ENCODE peak calls at places on chromosomes 4 and X, in four cellular contexts. G is IMR-90, L is GM12878, N is K562. A is an unnamed sample.

GRCh38 chr4:12965334-12965733 is 518.8 kb downstream of the RAB28 start:
- DNase-seq in L (no peak), G (no peak), N (no peak), A (no peak)

GRCh38 chrX:130024127-130024526 is 41.7 kb downstream of the BCORL1 start:
- DNase-seq in N (peak; percentile 94), G (peak; percentile 17), L (peak; percentile 65), A (peak; percentile 28)

GRCh38 chr4:15162465-15163283 is 160.4 kb downstream of the CPEB2 start:
- DNase-seq in G (peak; percentile 53), L (no peak), N (peak; percentile 32), A (peak; percentile 16)

GRCh38 chrX:129572422-129572821 is 32.4 kb downstream of the OCRL start:
- DNase-seq in N (no peak), G (no peak), L (no peak), A (no peak)

GRCh38 chrX:105635794-105636193 is 186.5 kb upstream of the NRK start:
- DNase-seq in G (no peak), N (no peak), L (no peak), A (no peak)

GRCh38 chr4:131632877-131633276 is 1516.2 kb upstream of the PCDH10 start:
- DNase-seq in G (no peak), N (no peak), L (no peak), A (no peak)

GRCh38 chr4:7398104-7398423 is 36.7 kb downstream of the PSAPL1 start:
- DNase-seq in L (no peak), G (peak; percentile 59), N (no peak), A (no peak)

GRCh38 chr4:54103190-54103574 is 3.2 kb downstream of the GSX2 start:
- DNase-seq in L (no peak), G (no peak), N (no peak), A (no peak)

GRCh38 chr4:149914521-149915115 is 99.0 kb upstream of the IQCM start:
- DNase-seq in N (peak; percentile 32), L (no peak), G (peak; percentile 68), A (peak; percentile 65)

GRCh38 chr4:25810815-25811690 is 51.7 kb downstream of the SEL1L3 start:
- DNase-seq in G (peak; percentile 54), N (no peak), L (no peak), A (no peak)

GRCh38 chr4:3254302-3255131 is 5.6 kb downstream of the MSANTD1 start:
- DNase-seq in G (no peak), L (no peak), N (no peak), A (no peak)

GRCh38 chr4:84070293-84070692 is 428.8 kb downstream of the NKX6-1 start:
- DNase-seq in N (no peak), G (no peak), L (no peak), A (no peak)

GRCh38 chr4:11355224-11355623 is 73.5 kb downstream of the HS3ST1 start:
- DNase-seq in L (no peak), G (no peak), N (no peak), A (no peak)

GRCh38 chr4:101414496-101414895 is 67.2 kb upstream of the PPP3CA start:
- DNase-seq in L (no peak), N (no peak), G (no peak), A (peak; percentile 82)

DNA sequence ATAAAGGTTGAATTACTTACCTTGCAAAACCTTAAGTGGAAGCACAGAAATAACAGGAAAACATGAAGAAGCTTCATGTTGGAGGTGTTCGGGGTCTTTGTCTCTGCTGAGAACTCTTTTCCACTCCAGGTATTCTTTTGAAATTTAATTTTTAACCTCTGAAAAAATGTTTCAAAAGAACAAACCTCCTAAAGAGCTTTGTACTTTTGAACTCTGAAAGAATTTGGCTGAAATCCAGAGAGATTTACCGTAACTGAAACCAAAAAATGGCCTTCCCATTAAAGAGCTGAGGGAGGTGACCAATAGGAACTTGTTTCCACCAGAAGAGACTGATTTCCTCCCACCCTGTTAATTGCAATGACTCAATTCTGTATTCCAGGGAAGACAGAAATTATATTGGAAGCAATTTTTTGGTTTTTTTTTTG is at the start of gene CFI:
- DNase-seq in G (peak; percentile 32), L (no peak), N (no peak), A (peak; percentile 76)
- TF ChIP-seq FOS in G (no peak), L (no peak), N (no peak), A (no peak)

GRCh38 chr4:158094413-158095110 is 78.3 kb downstream of the GASK1B start:
- DNase-seq in N (no peak), L (no peak), G (peak; percentile 71), A (peak; percentile 70)
- TF ChIP-seq FOS in N (no peak), L (no peak), G (no peak), A (peak; percentile 87)

GRCh38 chr4:20684852-20685763 is 15.2 kb upstream of the PACRGL start:
- DNase-seq in L (no peak), N (peak; percentile 16), G (peak; percentile 27), A (peak; percentile 40)
- TF ChIP-seq FOS in L (no peak), N (no peak), G (no peak), A (no peak)

GRCh38 chr4:108574402-108574801 is 46.0 kb upstream of the RPL34 start:
- DNase-seq in N (no peak), G (no peak), L (no peak), A (no peak)

GRCh38 chr4:108571027-108571569 is 49.3 kb upstream of the RPL34 start:
- DNase-seq in G (peak; percentile 32), N (no peak), L (no peak), A (no peak)
- TF ChIP-seq FOS in G (no peak), N (no peak), L (no peak), A (no peak)

A was measured in endothelial cell of umbilical vein.